ENCODE peak calls at places on chromosomes 5 and 9, in eight cellular contexts. One of them, this sample, is unnamed.

GRCh38 chr5:10594591-10595210 is 30.8 kb downstream of the ANKRD33B start:
- DNase-seq in Peyer's patch: no peak
- DNase-seq in adrenal gland: peak
- DNase-seq in stomach: no peak
- DNase-seq in heart left ventricle: no peak
- DNase-seq in tibial nerve: no peak
- DNase-seq in GM12892: no peak
- DNase-seq in body of pancreas: no peak
- DNase-seq in this sample: no peak

GRCh38 chr5:177959315-177959714 is 36.7 kb downstream of the PROP1 start:
- DNase-seq in stomach: no peak
- DNase-seq in Peyer's patch: no peak
- DNase-seq in body of pancreas: no peak
- DNase-seq in GM12892: no peak
- DNase-seq in heart left ventricle: no peak
- DNase-seq in tibial nerve: no peak
- DNase-seq in adrenal gland: no peak
- DNase-seq in this sample: no peak

GRCh38 chr5:173016621-173017046 is 33.1 kb downstream of the ATP6V0E1 start:
- DNase-seq in body of pancreas: peak
- DNase-seq in Peyer's patch: no peak
- DNase-seq in adrenal gland: peak
- DNase-seq in tibial nerve: peak
- DNase-seq in GM12892: no peak
- DNase-seq in heart left ventricle: no peak
- DNase-seq in stomach: no peak
- DNase-seq in this sample: no peak

GRCh38 chr5:169126376-169127043 is 174.4 kb downstream of the SLIT3 start:
- DNase-seq in body of pancreas: no peak
- DNase-seq in adrenal gland: no peak
- DNase-seq in Peyer's patch: no peak
- DNase-seq in GM12892: no peak
- DNase-seq in stomach: no peak
- DNase-seq in tibial nerve: no peak
- DNase-seq in heart left ventricle: no peak
- DNase-seq in this sample: no peak

GRCh38 chr9:118418887-118419620 is 714.9 kb downstream of the TLR4 start:
- DNase-seq in heart left ventricle: no peak
- DNase-seq in body of pancreas: no peak
- DNase-seq in adrenal gland: no peak
- DNase-seq in stomach: no peak
- DNase-seq in Peyer's patch: peak
- DNase-seq in GM12892: no peak
- DNase-seq in tibial nerve: no peak
- DNase-seq in this sample: no peak

GRCh38 chr5:76607353-76607871 is 15.8 kb downstream of the F2RL2 start:
- DNase-seq in GM12892: no peak
- DNase-seq in adrenal gland: no peak
- DNase-seq in heart left ventricle: no peak
- DNase-seq in Peyer's patch: no peak
- DNase-seq in stomach: no peak
- DNase-seq in tibial nerve: no peak
- DNase-seq in body of pancreas: no peak
- DNase-seq in this sample: no peak

GRCh38 chr5:122192883-122193496 is 63.6 kb downstream of the ZNF474 start:
- DNase-seq in GM12892: no peak
- DNase-seq in tibial nerve: peak
- DNase-seq in Peyer's patch: no peak
- DNase-seq in stomach: no peak
- DNase-seq in heart left ventricle: no peak
- DNase-seq in adrenal gland: peak
- DNase-seq in body of pancreas: no peak
- DNase-seq in this sample: no peak

GRCh38 chr5:50501510-50502209 is 60.6 kb upstream of the EMB start:
- DNase-seq in stomach: no peak
- DNase-seq in Peyer's patch: no peak
- DNase-seq in body of pancreas: no peak
- DNase-seq in GM12892: no peak
- DNase-seq in tibial nerve: no peak
- DNase-seq in adrenal gland: no peak
- DNase-seq in heart left ventricle: no peak
- DNase-seq in this sample: no peak

GRCh38 chr5:103414598-103414997 is 148.0 kb downstream of the NUDT12 start:
- DNase-seq in stomach: no peak
- DNase-seq in GM12892: no peak
- DNase-seq in heart left ventricle: no peak
- DNase-seq in body of pancreas: no peak
- DNase-seq in adrenal gland: no peak
- DNase-seq in Peyer's patch: no peak
- DNase-seq in tibial nerve: no peak
- DNase-seq in this sample: no peak

GRCh38 chr9:88660611-88661010 is 125.6 kb downstream of the NXNL2 start:
- DNase-seq in Peyer's patch: no peak
- DNase-seq in body of pancreas: no peak
- DNase-seq in tibial nerve: no peak
- DNase-seq in GM12892: no peak
- DNase-seq in heart left ventricle: no peak
- DNase-seq in adrenal gland: no peak
- DNase-seq in stomach: no peak
- DNase-seq in this sample: no peak

GRCh38 chr9:12876872-12877271 is 102.1 kb downstream of the LURAP1L start:
- DNase-seq in stomach: no peak
- DNase-seq in body of pancreas: no peak
- DNase-seq in Peyer's patch: no peak
- DNase-seq in tibial nerve: no peak
- DNase-seq in GM12892: no peak
- DNase-seq in heart left ventricle: no peak
- DNase-seq in adrenal gland: no peak
- DNase-seq in this sample: no peak

GRCh38 chr9:69218166-69218565 is 44.1 kb downstream of the TJP2 start:
- DNase-seq in adrenal gland: no peak
- DNase-seq in heart left ventricle: no peak
- DNase-seq in Peyer's patch: no peak
- DNase-seq in GM12892: no peak
- DNase-seq in tibial nerve: no peak
- DNase-seq in stomach: no peak
- DNase-seq in body of pancreas: no peak
- DNase-seq in this sample: no peak

GRCh38 chr9:69214939-69215338 is 40.9 kb downstream of the TJP2 start:
- DNase-seq in adrenal gland: no peak
- DNase-seq in heart left ventricle: no peak
- DNase-seq in tibial nerve: no peak
- DNase-seq in body of pancreas: no peak
- DNase-seq in Peyer's patch: no peak
- DNase-seq in stomach: no peak
- DNase-seq in GM12892: no peak
- DNase-seq in this sample: no peak

GRCh38 chr9:69213647-69214046 is 39.6 kb downstream of the TJP2 start:
- DNase-seq in GM12892: no peak
- DNase-seq in heart left ventricle: peak
- DNase-seq in body of pancreas: no peak
- DNase-seq in tibial nerve: no peak
- DNase-seq in adrenal gland: no peak
- DNase-seq in stomach: no peak
- DNase-seq in Peyer's patch: no peak
- DNase-seq in this sample: no peak

GRCh38 chr9:69211424-69212036 is 37.5 kb downstream of the TJP2 start:
- DNase-seq in adrenal gland: no peak
- DNase-seq in heart left ventricle: peak
- DNase-seq in stomach: no peak
- DNase-seq in body of pancreas: no peak
- DNase-seq in GM12892: no peak
- DNase-seq in Peyer's patch: no peak
- DNase-seq in tibial nerve: no peak
- DNase-seq in this sample: no peak

GRCh38 chr9:69215774-69216482 is 41.9 kb downstream of the TJP2 start:
- DNase-seq in adrenal gland: no peak
- DNase-seq in GM12892: no peak
- DNase-seq in body of pancreas: no peak
- DNase-seq in stomach: no peak
- DNase-seq in heart left ventricle: peak
- DNase-seq in tibial nerve: no peak
- DNase-seq in Peyer's patch: no peak
- DNase-seq in this sample: no peak
- TF ChIP-seq POLR2A in adrenal gland: no peak
- TF ChIP-seq POLR2A in GM12892: no peak
- TF ChIP-seq POLR2A in body of pancreas: no peak
- TF ChIP-seq POLR2A in stomach: no peak
- TF ChIP-seq POLR2A in heart left ventricle: no peak
- TF ChIP-seq POLR2A in tibial nerve: no peak
- TF ChIP-seq POLR2A in Peyer's patch: no peak
- TF ChIP-seq POLR2A in this sample: no peak

GRCh38 chr9:129068110-129068509 is 12.8 kb upstream of the DOLPP1 start:
- DNase-seq in adrenal gland: no peak
- DNase-seq in Peyer's patch: no peak
- DNase-seq in body of pancreas: no peak
- DNase-seq in tibial nerve: no peak
- DNase-seq in heart left ventricle: no peak
- DNase-seq in stomach: no peak
- DNase-seq in GM12892: no peak
- DNase-seq in this sample: no peak

GRCh38 chr9:129071526-129072131 is 9.3 kb upstream of the DOLPP1 start:
- DNase-seq in Peyer's patch: peak
- DNase-seq in adrenal gland: no peak
- DNase-seq in stomach: peak
- DNase-seq in tibial nerve: no peak
- DNase-seq in heart left ventricle: no peak
- DNase-seq in GM12892: no peak
- DNase-seq in body of pancreas: no peak
- DNase-seq in this sample: no peak

GRCh38 chr9:129069128-129069824 is 11.6 kb upstream of the DOLPP1 start:
- DNase-seq in adrenal gland: peak
- DNase-seq in stomach: peak
- DNase-seq in body of pancreas: peak
- DNase-seq in Peyer's patch: peak
- DNase-seq in tibial nerve: peak
- DNase-seq in heart left ventricle: peak
- DNase-seq in GM12892: no peak
- DNase-seq in this sample: no peak

GRCh38 chr9:129070670-129071525 is 10.0 kb upstream of the DOLPP1 start:
- DNase-seq in GM12892: no peak
- DNase-seq in Peyer's patch: no peak
- DNase-seq in stomach: no peak
- DNase-seq in tibial nerve: no peak
- DNase-seq in heart left ventricle: no peak
- DNase-seq in adrenal gland: no peak
- DNase-seq in body of pancreas: no peak
- DNase-seq in this sample: no peak

GRCh38 chr9:129069825-129070473 is 11.0 kb upstream of the DOLPP1 start:
- DNase-seq in heart left ventricle: no peak
- DNase-seq in GM12892: no peak
- DNase-seq in tibial nerve: no peak
- DNase-seq in adrenal gland: no peak
- DNase-seq in body of pancreas: no peak
- DNase-seq in Peyer's patch: peak
- DNase-seq in stomach: no peak
- DNase-seq in this sample: no peak
- TF ChIP-seq POLR2A in heart left ventricle: no peak
- TF ChIP-seq POLR2A in GM12892: no peak
- TF ChIP-seq POLR2A in tibial nerve: no peak
- TF ChIP-seq POLR2A in adrenal gland: no peak
- TF ChIP-seq POLR2A in body of pancreas: no peak
- TF ChIP-seq POLR2A in Peyer's patch: no peak
- TF ChIP-seq POLR2A in stomach: no peak
- TF ChIP-seq POLR2A in this sample: no peak

GRCh38 chr9:6007770-6008168 is 7.7 kb downstream of the RANBP6 start:
- DNase-seq in body of pancreas: peak
- DNase-seq in heart left ventricle: peak
- DNase-seq in Peyer's patch: peak
- DNase-seq in adrenal gland: peak
- DNase-seq in GM12892: peak
- DNase-seq in stomach: peak
- DNase-seq in tibial nerve: peak
- DNase-seq in this sample: peak

GRCh38 chr9:6008169-6008979 is 7.0 kb downstream of the RANBP6 start:
- DNase-seq in Peyer's patch: peak
- DNase-seq in body of pancreas: peak
- DNase-seq in GM12892: peak
- DNase-seq in heart left ventricle: peak
- DNase-seq in adrenal gland: peak
- DNase-seq in tibial nerve: peak
- DNase-seq in stomach: peak
- DNase-seq in this sample: peak

DNA sequence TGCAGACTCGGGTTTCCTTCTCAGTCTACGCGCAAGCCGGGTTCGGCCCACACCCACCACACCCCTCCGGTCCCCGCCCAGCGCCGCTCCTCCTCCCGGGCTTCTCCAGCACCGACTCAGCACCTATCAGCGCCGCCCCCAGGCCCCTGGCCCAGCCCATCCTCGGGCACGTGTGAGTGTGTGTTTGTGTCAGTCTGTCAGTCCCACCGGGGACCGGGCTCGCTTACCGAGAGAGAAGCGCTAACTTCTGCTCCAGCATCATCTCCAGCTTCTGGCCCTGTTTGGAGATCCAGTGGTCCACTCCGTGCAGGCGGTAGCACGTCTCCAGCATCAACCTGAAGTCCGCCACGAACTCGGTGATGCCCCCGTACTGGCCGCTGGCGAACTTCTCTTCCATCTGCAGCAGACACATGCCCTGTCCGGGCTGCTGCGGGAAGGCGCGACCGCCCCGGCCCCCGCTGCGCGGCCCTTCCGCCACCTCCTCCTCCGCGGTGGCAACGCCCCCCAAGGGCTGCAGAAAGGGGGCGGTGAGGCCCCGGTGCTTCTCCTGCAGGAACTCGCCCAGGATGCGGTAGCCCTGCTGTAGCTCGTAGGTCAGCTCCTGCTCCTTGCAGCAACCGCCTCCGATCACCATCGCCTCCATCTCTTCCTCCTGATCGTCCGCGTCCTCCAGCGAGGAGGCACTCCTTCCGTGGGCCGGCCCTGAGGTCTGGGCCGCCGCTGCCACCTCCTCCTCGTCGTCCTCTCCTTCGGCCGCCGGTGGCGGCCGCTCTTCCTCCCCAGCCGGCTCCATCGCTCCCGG is 8.3 kb downstream of the RANBP6 start:
- DNase-seq in stomach: peak
- DNase-seq in Peyer's patch: peak
- DNase-seq in heart left ventricle: peak
- DNase-seq in GM12892: peak
- DNase-seq in adrenal gland: peak
- DNase-seq in tibial nerve: peak
- DNase-seq in body of pancreas: peak
- DNase-seq in this sample: peak
- TF ChIP-seq POLR2A in stomach: no peak
- TF ChIP-seq POLR2A in Peyer's patch: peak
- TF ChIP-seq POLR2A in heart left ventricle: no peak
- TF ChIP-seq POLR2A in GM12892: no peak
- TF ChIP-seq POLR2A in adrenal gland: no peak
- TF ChIP-seq POLR2A in tibial nerve: peak
- TF ChIP-seq POLR2A in body of pancreas: no peak
- TF ChIP-seq POLR2A in this sample: no peak

DNA sequence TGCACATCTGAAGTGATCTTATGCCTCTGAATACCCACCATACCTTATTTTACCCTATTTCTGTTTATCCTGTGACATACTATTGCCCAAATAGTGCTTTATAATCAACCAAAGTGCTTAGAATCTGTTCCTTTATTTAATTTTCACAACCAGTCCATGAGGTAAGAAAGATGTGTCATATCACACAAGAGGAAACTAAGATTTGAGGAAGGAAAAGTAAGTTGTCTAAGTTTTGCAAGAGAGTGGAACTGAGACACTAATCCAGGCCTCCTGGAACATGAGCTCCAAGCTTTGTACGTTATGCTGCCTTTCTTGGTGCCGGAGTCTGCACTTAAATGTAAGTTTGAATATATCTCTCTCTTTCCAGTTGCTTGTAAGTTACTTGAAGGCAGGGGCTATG is 17.2 kb downstream of the KDM3B start:
- DNase-seq in tibial nerve: no peak
- DNase-seq in adrenal gland: no peak
- DNase-seq in body of pancreas: no peak
- DNase-seq in Peyer's patch: no peak
- DNase-seq in heart left ventricle: no peak
- DNase-seq in GM12892: no peak
- DNase-seq in stomach: no peak
- DNase-seq in this sample: no peak
- TF ChIP-seq POLR2A in tibial nerve: no peak
- TF ChIP-seq POLR2A in adrenal gland: no peak
- TF ChIP-seq POLR2A in body of pancreas: no peak
- TF ChIP-seq POLR2A in Peyer's patch: no peak
- TF ChIP-seq POLR2A in heart left ventricle: no peak
- TF ChIP-seq POLR2A in GM12892: no peak
- TF ChIP-seq POLR2A in stomach: no peak
- TF ChIP-seq POLR2A in this sample: no peak

This sample was measured in GM12891.